ENCODE peak calls at places on chromosomes 13 and 19, in nine cellular contexts. One of them, this sample, is unnamed.

GRCh38 chr19:46951236-46951986 is 68.2 kb upstream of the NPAS1 start:
- DNase-seq in B cell: no peak
- DNase-seq in GM10248: no peak
- DNase-seq in AG10803: peak
- DNase-seq in H9: no peak
- DNase-seq in colonic mucosa: peak
- DNase-seq in heart left ventricle: peak
- DNase-seq in left lung: no peak
- DNase-seq in omental fat pad: no peak
- DNase-seq in this sample: peak

GRCh38 chr13:29993196-29993595 is 142.8 kb upstream of the UBL3 start:
- DNase-seq in B cell: no peak
- DNase-seq in GM10248: no peak
- DNase-seq in AG10803: no peak
- DNase-seq in H9: no peak
- DNase-seq in colonic mucosa: no peak
- DNase-seq in heart left ventricle: no peak
- DNase-seq in left lung: no peak
- DNase-seq in omental fat pad: no peak
- DNase-seq in this sample: no peak

GRCh38 chr13:39493966-39494365 is 109.0 kb downstream of the LHFPL6 start:
- DNase-seq in B cell: no peak
- DNase-seq in GM10248: no peak
- DNase-seq in AG10803: no peak
- DNase-seq in H9: peak
- DNase-seq in colonic mucosa: no peak
- DNase-seq in heart left ventricle: no peak
- DNase-seq in left lung: no peak
- DNase-seq in omental fat pad: no peak
- DNase-seq in this sample: no peak

GRCh38 chr13:55307909-55308308 is 1832.8 kb upstream of the PRR20A start:
- DNase-seq in B cell: no peak
- DNase-seq in GM10248: no peak
- DNase-seq in AG10803: no peak
- DNase-seq in H9: no peak
- DNase-seq in colonic mucosa: no peak
- DNase-seq in heart left ventricle: no peak
- DNase-seq in left lung: no peak
- DNase-seq in omental fat pad: no peak
- DNase-seq in this sample: no peak

GRCh38 chr19:34676697-34677385 is at the start of gene SCGB2B2:
- DNase-seq in B cell: no peak
- DNase-seq in GM10248: no peak
- DNase-seq in AG10803: no peak
- DNase-seq in H9: peak
- DNase-seq in colonic mucosa: no peak
- DNase-seq in heart left ventricle: peak
- DNase-seq in left lung: no peak
- DNase-seq in omental fat pad: no peak
- DNase-seq in this sample: no peak

GRCh38 chr19:29890392-29890791 is 51.6 kb upstream of the URI1 start:
- DNase-seq in B cell: no peak
- DNase-seq in GM10248: no peak
- DNase-seq in AG10803: no peak
- DNase-seq in H9: no peak
- DNase-seq in colonic mucosa: no peak
- DNase-seq in heart left ventricle: no peak
- DNase-seq in left lung: no peak
- DNase-seq in omental fat pad: no peak
- DNase-seq in this sample: no peak

GRCh38 chr13:97076898-97077297 is 82.6 kb upstream of the OXGR1 start:
- DNase-seq in B cell: no peak
- DNase-seq in GM10248: no peak
- DNase-seq in AG10803: no peak
- DNase-seq in H9: no peak
- DNase-seq in colonic mucosa: no peak
- DNase-seq in heart left ventricle: no peak
- DNase-seq in left lung: no peak
- DNase-seq in omental fat pad: no peak
- DNase-seq in this sample: no peak

GRCh38 chr13:76965759-76966421 is 17.6 kb downstream of the ACOD1 start:
- DNase-seq in B cell: no peak
- DNase-seq in GM10248: no peak
- DNase-seq in AG10803: peak
- DNase-seq in H9: no peak
- DNase-seq in colonic mucosa: peak
- DNase-seq in heart left ventricle: peak
- DNase-seq in left lung: peak
- DNase-seq in omental fat pad: no peak
- DNase-seq in this sample: no peak

GRCh38 chr13:94707400-94708021 is 4.8 kb downstream of the SOX21 start:
- DNase-seq in B cell: no peak
- DNase-seq in GM10248: no peak
- DNase-seq in AG10803: no peak
- DNase-seq in H9: peak
- DNase-seq in colonic mucosa: no peak
- DNase-seq in heart left ventricle: no peak
- DNase-seq in left lung: no peak
- DNase-seq in omental fat pad: no peak
- DNase-seq in this sample: no peak

GRCh38 chr13:99993660-99994455 is 12.3 kb downstream of the ZIC2 start:
- DNase-seq in B cell: no peak
- DNase-seq in GM10248: no peak
- DNase-seq in AG10803: no peak
- DNase-seq in H9: no peak
- DNase-seq in colonic mucosa: no peak
- DNase-seq in heart left ventricle: no peak
- DNase-seq in left lung: no peak
- DNase-seq in omental fat pad: no peak
- DNase-seq in this sample: no peak

GRCh38 chr19:16969127-16969526 is 57.5 kb downstream of the CPAMD8 start:
- DNase-seq in B cell: no peak
- DNase-seq in GM10248: no peak
- DNase-seq in AG10803: no peak
- DNase-seq in H9: no peak
- DNase-seq in colonic mucosa: no peak
- DNase-seq in heart left ventricle: no peak
- DNase-seq in left lung: no peak
- DNase-seq in omental fat pad: no peak
- DNase-seq in this sample: peak

GRCh38 chr13:43232866-43233265 is 209.5 kb downstream of the DNAJC15 start:
- DNase-seq in B cell: no peak
- DNase-seq in GM10248: no peak
- DNase-seq in AG10803: peak
- DNase-seq in H9: no peak
- DNase-seq in colonic mucosa: no peak
- DNase-seq in heart left ventricle: no peak
- DNase-seq in left lung: no peak
- DNase-seq in omental fat pad: no peak
- DNase-seq in this sample: no peak

GRCh38 chr13:42009057-42009456 is 39.4 kb upstream of the DGKH start:
- DNase-seq in B cell: no peak
- DNase-seq in GM10248: no peak
- DNase-seq in AG10803: no peak
- DNase-seq in H9: no peak
- DNase-seq in colonic mucosa: no peak
- DNase-seq in heart left ventricle: no peak
- DNase-seq in left lung: no peak
- DNase-seq in omental fat pad: no peak
- DNase-seq in this sample: no peak

GRCh38 chr13:114285166-114285808 is 3.9 kb downstream of the UPF3A start:
- DNase-seq in B cell: no peak
- DNase-seq in GM10248: no peak
- DNase-seq in AG10803: peak
- DNase-seq in H9: no peak
- DNase-seq in colonic mucosa: no peak
- DNase-seq in heart left ventricle: no peak
- DNase-seq in left lung: no peak
- DNase-seq in omental fat pad: no peak
- DNase-seq in this sample: no peak

GRCh38 chr13:37138169-37138568 is 32.7 kb upstream of the CSNK1A1L start:
- DNase-seq in B cell: no peak
- DNase-seq in GM10248: no peak
- DNase-seq in AG10803: peak
- DNase-seq in H9: peak
- DNase-seq in colonic mucosa: no peak
- DNase-seq in heart left ventricle: no peak
- DNase-seq in left lung: no peak
- DNase-seq in omental fat pad: no peak
- DNase-seq in this sample: no peak
- TF ChIP-seq CTCF in B cell: no peak
- TF ChIP-seq CTCF in GM10248: no peak
- TF ChIP-seq CTCF in AG10803: peak
- TF ChIP-seq CTCF in H9: peak
- TF ChIP-seq CTCF in colonic mucosa: no peak
- TF ChIP-seq CTCF in heart left ventricle: no peak
- TF ChIP-seq CTCF in left lung: no peak
- TF ChIP-seq CTCF in omental fat pad: no peak
- TF ChIP-seq CTCF in this sample: no peak

GRCh38 chr13:26500618-26501320 is 56.7 kb upstream of the WASF3 start:
- DNase-seq in B cell: no peak
- DNase-seq in GM10248: no peak
- DNase-seq in AG10803: no peak
- DNase-seq in H9: no peak
- DNase-seq in colonic mucosa: no peak
- DNase-seq in heart left ventricle: no peak
- DNase-seq in left lung: no peak
- DNase-seq in omental fat pad: no peak
- DNase-seq in this sample: no peak

GRCh38 chr13:26499209-26499601 is 58.3 kb upstream of the WASF3 start:
- DNase-seq in B cell: no peak
- DNase-seq in GM10248: no peak
- DNase-seq in AG10803: no peak
- DNase-seq in H9: no peak
- DNase-seq in colonic mucosa: no peak
- DNase-seq in heart left ventricle: no peak
- DNase-seq in left lung: no peak
- DNase-seq in omental fat pad: no peak
- DNase-seq in this sample: peak

GRCh38 chr13:26498524-26499208 is 58.8 kb upstream of the WASF3 start:
- DNase-seq in B cell: no peak
- DNase-seq in GM10248: no peak
- DNase-seq in AG10803: no peak
- DNase-seq in H9: no peak
- DNase-seq in colonic mucosa: no peak
- DNase-seq in heart left ventricle: no peak
- DNase-seq in left lung: no peak
- DNase-seq in omental fat pad: no peak
- DNase-seq in this sample: no peak

GRCh38 chr13:26503826-26504594 is 53.5 kb upstream of the WASF3 start:
- DNase-seq in B cell: no peak
- DNase-seq in GM10248: no peak
- DNase-seq in AG10803: no peak
- DNase-seq in H9: no peak
- DNase-seq in colonic mucosa: no peak
- DNase-seq in heart left ventricle: no peak
- DNase-seq in left lung: no peak
- DNase-seq in omental fat pad: no peak
- DNase-seq in this sample: no peak

GRCh38 chr13:26502826-26503225 is 54.7 kb upstream of the WASF3 start:
- DNase-seq in B cell: no peak
- DNase-seq in GM10248: no peak
- DNase-seq in AG10803: peak
- DNase-seq in H9: peak
- DNase-seq in colonic mucosa: no peak
- DNase-seq in heart left ventricle: peak
- DNase-seq in left lung: no peak
- DNase-seq in omental fat pad: no peak
- DNase-seq in this sample: no peak
- TF ChIP-seq CTCF in B cell: no peak
- TF ChIP-seq CTCF in GM10248: no peak
- TF ChIP-seq CTCF in AG10803: peak
- TF ChIP-seq CTCF in H9: peak
- TF ChIP-seq CTCF in colonic mucosa: no peak
- TF ChIP-seq CTCF in heart left ventricle: no peak
- TF ChIP-seq CTCF in left lung: no peak
- TF ChIP-seq CTCF in omental fat pad: no peak
- TF ChIP-seq CTCF in this sample: no peak

GRCh38 chr19:14361824-14362223 is 19.4 kb upstream of the ADGRE5 start:
- DNase-seq in B cell: peak
- DNase-seq in GM10248: peak
- DNase-seq in AG10803: no peak
- DNase-seq in H9: peak
- DNase-seq in colonic mucosa: no peak
- DNase-seq in heart left ventricle: no peak
- DNase-seq in left lung: no peak
- DNase-seq in omental fat pad: no peak
- DNase-seq in this sample: no peak
- TF ChIP-seq CTCF in B cell: peak
- TF ChIP-seq CTCF in GM10248: peak
- TF ChIP-seq CTCF in AG10803: peak
- TF ChIP-seq CTCF in H9: peak
- TF ChIP-seq CTCF in colonic mucosa: no peak
- TF ChIP-seq CTCF in heart left ventricle: peak
- TF ChIP-seq CTCF in left lung: no peak
- TF ChIP-seq CTCF in omental fat pad: no peak
- TF ChIP-seq CTCF in this sample: no peak

DNA sequence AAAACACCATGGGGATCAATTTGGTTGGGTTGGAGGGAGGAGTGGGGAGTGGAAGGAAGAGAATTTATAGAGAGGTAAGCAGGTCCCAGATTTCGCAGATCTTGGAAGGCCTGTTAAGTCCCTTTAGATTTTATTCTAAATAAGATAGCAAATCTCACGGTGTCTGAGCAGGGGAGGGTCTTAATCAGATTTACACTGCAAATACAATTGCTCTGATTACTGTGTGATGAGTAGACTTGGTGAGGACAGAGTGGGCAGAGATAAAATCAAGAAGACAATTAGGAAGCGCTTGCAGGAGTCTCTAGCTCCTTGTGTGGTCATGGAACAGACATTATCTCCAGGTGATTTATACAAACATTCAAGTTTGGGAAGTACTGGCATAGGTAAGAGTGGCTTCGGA is 126.0 kb downstream of the GPC6 start:
- DNase-seq in B cell: no peak
- DNase-seq in GM10248: no peak
- DNase-seq in AG10803: no peak
- DNase-seq in H9: no peak
- DNase-seq in colonic mucosa: no peak
- DNase-seq in heart left ventricle: no peak
- DNase-seq in left lung: no peak
- DNase-seq in omental fat pad: no peak
- DNase-seq in this sample: no peak
- TF ChIP-seq CTCF in B cell: no peak
- TF ChIP-seq CTCF in GM10248: no peak
- TF ChIP-seq CTCF in AG10803: no peak
- TF ChIP-seq CTCF in H9: no peak
- TF ChIP-seq CTCF in colonic mucosa: no peak
- TF ChIP-seq CTCF in heart left ventricle: no peak
- TF ChIP-seq CTCF in left lung: no peak
- TF ChIP-seq CTCF in omental fat pad: no peak
- TF ChIP-seq CTCF in this sample: no peak

GRCh38 chr13:49421391-49421790 is 22.5 kb downstream of the CAB39L start:
- DNase-seq in B cell: peak
- DNase-seq in GM10248: peak
- DNase-seq in AG10803: no peak
- DNase-seq in H9: peak
- DNase-seq in colonic mucosa: no peak
- DNase-seq in heart left ventricle: no peak
- DNase-seq in left lung: no peak
- DNase-seq in omental fat pad: no peak
- DNase-seq in this sample: peak
- TF ChIP-seq CTCF in B cell: peak
- TF ChIP-seq CTCF in GM10248: peak
- TF ChIP-seq CTCF in AG10803: no peak
- TF ChIP-seq CTCF in H9: peak
- TF ChIP-seq CTCF in colonic mucosa: no peak
- TF ChIP-seq CTCF in heart left ventricle: no peak
- TF ChIP-seq CTCF in left lung: no peak
- TF ChIP-seq CTCF in omental fat pad: no peak
- TF ChIP-seq CTCF in this sample: no peak